ENCODE peak calls at places on chromosomes 6 and 20, in four cellular contexts. L, H, C and X are unnamed samples.

GRCh38 chr6:70551566-70551965 is 15.2 kb upstream of the SDHAF4 start:
- DNase-seq in L (no peak), H (no peak), C (no peak), X (no peak)

GRCh38 chr20:14288341-14289330 is 48.8 kb downstream of the FLRT3 start:
- DNase-seq in L (no peak), H (no peak), C (peak; percentile 42), X (peak; percentile 2)

GRCh38 chr6:53862517-53863457 is 68.0 kb downstream of the LRRC1 start:
- DNase-seq in L (peak; percentile 31), H (no peak), C (no peak), X (no peak)

GRCh38 chr6:82690283-82690682 is 326.7 kb downstream of the TPBG start:
- DNase-seq in L (no peak), H (no peak), C (no peak), X (no peak)

GRCh38 chr6:139249387-139249786 is 42.4 kb downstream of the TXLNB start:
- DNase-seq in L (no peak), H (no peak), C (no peak), X (no peak)

GRCh38 chr20:7415427-7415826 is 524.8 kb downstream of the HAO1 start:
- DNase-seq in L (no peak), H (no peak), C (no peak), X (no peak)

GRCh38 chr6:163342571-163343539 is 71.7 kb upstream of the QKI start:
- DNase-seq in L (no peak), H (no peak), C (no peak), X (no peak)

GRCh38 chr20:34579936-34580587 is 21.5 kb downstream of the MAP1LC3A start:
- DNase-seq in L (no peak), H (peak; percentile 67), C (no peak), X (peak; percentile 34)

GRCh38 chr20:56987992-56988391 is 278.4 kb downstream of the BMP7 start:
- DNase-seq in L (no peak), H (no peak), C (no peak), X (peak; percentile 72)

GRCh38 chr20:50099565-50099991 is 13.4 kb downstream of the UBE2V1 start:
- DNase-seq in L (no peak), H (no peak), C (no peak), X (no peak)

GRCh38 chr6:15501806-15502450 is 160.9 kb downstream of the DTNBP1 start:
- DNase-seq in L (peak; percentile 48), H (no peak), C (no peak), X (no peak)

GRCh38 chr6:170221753-170222400 is 69.0 kb downstream of the DLL1 start:
- DNase-seq in L (no peak), H (no peak), C (no peak), X (peak; percentile 71)

GRCh38 chr6:130600880-130601341 is 226.3 kb upstream of the SMLR1 start:
- DNase-seq in L (peak; percentile 67), H (no peak), C (no peak), X (no peak)

GRCh38 chr6:122063090-122063489 is 336.4 kb upstream of the HSF2 start:
- DNase-seq in L (no peak), H (no peak), C (no peak), X (no peak)

GRCh38 chr20:3038454-3038853 is 5.0 kb upstream of the GNRH2 start:
- DNase-seq in L (no peak), H (no peak), C (no peak), X (no peak)

GRCh38 chr20:32354592-32355416 is 3.3 kb upstream of the ASXL1 start:
- DNase-seq in L (no peak), H (peak; percentile 59), C (peak; percentile 64), X (peak; percentile 52)

GRCh38 chr6:16450285-16450684 is 211.9 kb downstream of the GMPR start:
- DNase-seq in L (no peak), H (no peak), C (peak; percentile 8), X (no peak)

GRCh38 chr6:17987576-17988421 is at the start of gene KIF13A:
- DNase-seq in L (peak; percentile 83), H (no peak), C (peak; percentile 49), X (peak; percentile 55)

DNA sequence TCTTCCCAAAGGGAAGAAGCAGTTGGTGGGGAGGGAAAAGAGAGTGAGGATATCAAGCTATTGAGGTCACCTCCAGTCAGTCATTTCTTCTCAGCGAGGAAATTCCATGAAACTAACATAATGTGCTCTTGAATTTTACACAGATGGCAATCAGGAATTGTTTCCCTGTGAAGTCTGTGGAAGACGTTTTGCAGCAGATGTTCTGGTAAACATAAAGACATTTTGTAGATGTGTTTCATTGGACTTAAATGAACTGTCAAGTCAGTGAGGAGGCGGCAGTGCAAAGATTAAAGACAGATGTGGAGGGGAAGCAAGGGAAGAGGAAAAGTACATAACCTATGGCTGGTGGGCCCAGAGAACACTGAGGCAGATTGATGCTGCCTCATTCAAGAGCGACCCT is 19.9 kb downstream of the ZC2HC1B start:
- DNase-seq in L (no peak), H (no peak), C (no peak), X (no peak)
- TF ChIP-seq MYC in L (no peak), H (no peak), C (no peak), X (no peak)

DNA sequence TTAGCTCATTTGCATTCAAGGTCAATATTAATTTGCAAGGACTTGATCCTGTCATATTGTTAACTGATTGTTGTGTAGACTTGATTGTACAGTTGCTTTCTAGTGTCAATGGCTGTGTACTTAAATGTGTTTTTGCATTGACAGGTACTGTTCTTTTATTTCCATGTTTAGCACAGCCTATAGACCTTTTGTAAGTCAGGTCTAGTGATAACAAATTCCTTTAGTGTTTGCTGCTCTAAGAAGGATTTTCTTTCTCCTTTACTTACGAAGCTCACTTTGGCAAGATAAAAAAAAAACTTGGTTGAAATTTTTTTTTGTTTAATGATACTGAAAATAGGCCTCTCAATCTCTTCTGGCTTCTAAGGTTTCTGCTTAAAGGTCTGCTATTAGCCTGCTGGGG is 942.3 kb downstream of the QKI start:
- DNase-seq in L (no peak), H (no peak), C (no peak), X (no peak)
- TF ChIP-seq MYC in L (no peak), H (no peak), C (no peak), X (no peak)

DNA sequence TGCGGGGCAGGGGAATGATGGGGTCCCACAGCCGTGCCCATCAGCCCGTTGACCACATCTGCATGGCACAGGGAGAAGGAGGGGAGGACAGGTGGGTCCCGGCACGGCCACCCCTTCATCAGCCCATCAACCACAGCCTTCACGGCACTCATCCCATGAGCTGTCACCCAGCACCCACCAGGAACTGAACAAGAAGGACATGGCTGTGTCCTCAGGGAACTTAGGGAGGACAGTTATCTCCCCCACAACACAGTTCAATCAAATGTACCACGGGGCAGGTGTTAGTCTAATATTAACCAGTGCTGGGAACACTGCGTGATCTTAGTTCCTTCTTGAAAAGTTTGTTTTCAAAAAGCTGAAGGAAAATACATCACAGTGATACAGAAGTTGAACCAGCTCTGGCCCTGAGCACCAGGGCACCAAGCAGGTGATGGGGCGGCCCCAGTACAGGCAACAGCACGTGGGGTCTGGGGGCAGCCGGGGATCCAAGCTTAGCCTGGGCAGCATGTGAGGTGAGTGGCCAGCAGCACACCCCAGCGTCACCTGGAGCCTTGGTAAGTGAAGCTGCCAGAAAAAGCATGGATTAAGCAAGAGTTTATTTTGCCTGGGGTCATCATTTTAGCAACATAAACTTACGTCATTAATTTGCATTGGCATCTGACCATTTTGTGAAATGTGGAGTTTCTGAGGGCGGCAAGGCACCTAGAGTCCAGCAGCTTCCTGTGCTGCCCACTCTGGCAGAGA is 35.5 kb upstream of the AFDN start:
- DNase-seq in L (no peak), H (no peak), C (no peak), X (no peak)
- TF ChIP-seq MYC in L (no peak), H (no peak), C (no peak), X (no peak)

DNA sequence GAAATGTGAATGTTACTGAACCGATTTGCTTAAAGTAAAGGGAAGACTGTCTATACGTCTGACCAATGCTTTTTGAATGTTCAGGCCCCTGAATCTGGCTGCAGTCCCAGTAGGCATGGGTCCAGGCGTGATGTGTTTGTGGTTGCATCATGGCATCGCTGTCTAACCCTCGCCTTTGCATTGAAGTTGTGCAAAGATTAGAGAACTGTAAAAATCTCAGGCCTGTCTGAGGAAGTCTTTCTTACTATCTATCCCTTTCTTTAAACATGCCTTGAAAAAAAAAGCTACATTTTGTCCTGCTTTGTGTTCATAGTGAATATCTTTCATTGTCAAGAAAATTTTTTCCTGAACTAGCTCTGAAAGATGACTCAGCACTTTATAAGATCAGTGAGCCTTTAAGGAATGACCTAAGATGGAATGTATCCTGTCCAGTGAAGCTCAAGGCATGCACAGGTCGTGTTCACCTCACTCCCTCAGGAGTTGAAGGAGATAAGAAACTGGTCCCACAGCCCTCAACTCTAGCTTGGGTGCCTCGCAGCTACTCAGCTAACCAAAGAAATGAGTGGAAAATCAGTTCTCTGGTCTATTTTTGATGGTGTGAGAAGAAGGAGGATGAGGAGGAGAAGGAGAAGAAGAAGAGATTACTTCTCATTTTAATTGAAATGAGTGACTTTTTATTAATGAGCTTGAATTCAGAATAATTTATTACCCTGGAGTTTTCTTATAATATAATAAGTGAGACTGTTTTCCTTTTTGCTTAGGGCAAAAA is 48.6 kb downstream of the TPD52L1 start:
- DNase-seq in L (peak; percentile 77), H (no peak), C (peak; percentile 89), X (no peak)
- TF ChIP-seq MYC in L (no peak), H (no peak), C (no peak), X (no peak)

GRCh38 chr6:146847426-146847825 is 248.7 kb downstream of the ADGB start:
- DNase-seq in L (peak; percentile 60), H (no peak), C (no peak), X (no peak)

GRCh38 chr6:146855889-146856288 is 257.1 kb downstream of the ADGB start:
- DNase-seq in L (no peak), H (no peak), C (no peak), X (no peak)

GRCh38 chr6:146850981-146851380 is 252.2 kb downstream of the ADGB start:
- DNase-seq in L (no peak), H (no peak), C (no peak), X (no peak)

GRCh38 chr6:146850238-146850896 is 251.6 kb downstream of the ADGB start:
- DNase-seq in L (no peak), H (no peak), C (no peak), X (no peak)

GRCh38 chr6:146851837-146852236 is 253.1 kb downstream of the ADGB start:
- DNase-seq in L (no peak), H (no peak), C (no peak), X (peak; percentile 19)
- TF ChIP-seq MYC in L (no peak), H (no peak), C (no peak), X (no peak)